ENCODE peak calls at places on chromosome 12, in ten cellular contexts. H is activated CD8-positive, alpha-beta memory T cell treated with anti-CD3 and anti-CD28 coated beads, Interleukin-2, amount 50 U/mL, for 4 hours; G is NCI-H460; O is activated CD4-positive, CD25-positive, alpha-beta regulatory T cell treated with anti-CD3 and anti-CD28 coated beads, Interleukin-2, amount 50 U/mL, for 16 hours; Y is GM23338; X is NCI-H146; I is Karpas-422; B is activated T-helper 1 cell treated with anti-CD3 and anti-CD28 coated beads, Interleukin-12 subunit alpha, Interleukin-12 subunit beta, Interleukin-2, Interleukin-4 antibody, amounts not matched to agents 30 ng/mL and 10 ng/mL and 1 ng/mL, durations not matched to agents 14 hours and 24 hours and 36 hours; N is caudate nucleus; M is cardiac fibroblast. L is an unnamed sample.

GRCh38 chr12:31585271-31585670 is 5.7 kb downstream of the DENND5B start:
- DNase-seq in B (no peak), O (no peak), M (peak; percentile 70), Y (no peak), X (no peak), I (no peak), G (no peak), H (no peak), N (no peak), L (peak; percentile 33)

GRCh38 chr12:66190519-66191406 is 1.7 kb downstream of the IRAK3 start:
- DNase-seq in X (no peak), H (no peak), I (peak; percentile 38), O (no peak), B (no peak), Y (no peak), G (no peak), M (peak; percentile 53), N (no peak), L (no peak)

GRCh38 chr12:56261503-56262230 is 3.5 kb upstream of the ANKRD52 start:
- DNase-seq in N (no peak), H (no peak), O (no peak), M (peak; percentile 82), G (peak; percentile 83), X (no peak), Y (no peak), B (no peak), I (no peak), L (peak; percentile 85)

GRCh38 chr12:44930972-44931600 is 55.0 kb upstream of the NELL2 start:
- DNase-seq in I (peak; percentile 94), X (peak; percentile 58), N (no peak), B (no peak), H (no peak), G (peak; percentile 65), O (no peak), M (peak; percentile 80), Y (peak; percentile 95), L (peak; percentile 53)

GRCh38 chr12:1189163-1189562 is 198.1 kb downstream of the ERC1 start:
- DNase-seq in B (no peak), H (no peak), Y (no peak), M (no peak), G (no peak), I (no peak), N (no peak), O (no peak), X (no peak), L (no peak)

GRCh38 chr12:59595557-59596231 is at the start of gene SLC16A7:
- DNase-seq in Y (peak; percentile 78), N (peak; percentile 81), X (peak; percentile 96), O (peak; percentile 61), H (peak; percentile 81), I (peak; percentile 95), B (peak; percentile 67), G (peak; percentile 78), M (peak; percentile 88), L (peak; percentile 22)

GRCh38 chr12:132465269-132466190 is 24.4 kb upstream of the FBRSL1 start:
- DNase-seq in G (no peak), Y (no peak), N (no peak), X (no peak), B (no peak), M (no peak), O (no peak), I (peak; percentile 37), H (no peak), L (no peak)

GRCh38 chr12:103933237-103933636 is 3.0 kb downstream of the HSP90B1 start:
- DNase-seq in B (no peak), O (no peak), X (no peak), G (no peak), H (no peak), Y (peak; percentile 23), N (no peak), I (no peak), M (no peak), L (no peak)

GRCh38 chr12:7905071-7905470 is 30.9 kb downstream of the SLC2A3 start:
- DNase-seq in B (no peak), I (no peak), H (no peak), Y (no peak), N (no peak), G (no peak), O (no peak), X (peak; percentile 11), M (peak; percentile 47), L (no peak)

GRCh38 chr12:67306712-67307111 is 37.6 kb downstream of the CAND1 start:
- DNase-seq in I (no peak), G (no peak), Y (no peak), N (no peak), M (no peak), B (no peak), X (no peak), H (no peak), O (no peak), L (no peak)

GRCh38 chr12:114221976-114222630 is 183.8 kb downstream of the TBX5 start:
- DNase-seq in Y (peak; percentile 55), M (no peak), H (no peak), N (no peak), X (no peak), B (no peak), O (no peak), G (no peak), I (no peak), L (no peak)

GRCh38 chr12:82479511-82479910 is 121.2 kb downstream of the METTL25 start:
- DNase-seq in I (no peak), N (no peak), M (peak; percentile 58), O (no peak), X (no peak), B (no peak), H (no peak), G (no peak), Y (peak; percentile 41), L (no peak)

GRCh38 chr12:93944196-93944595 is 204.2 kb upstream of the PLXNC1 start:
- DNase-seq in I (no peak), N (no peak), O (no peak), Y (no peak), G (no peak), B (no peak), H (no peak), X (no peak), M (peak; percentile 7), L (no peak)

GRCh38 chr12:93766371-93766770 is 89.2 kb downstream of the CRADD start:
- DNase-seq in X (no peak), M (no peak), G (no peak), O (no peak), Y (no peak), H (no peak), B (no peak), I (no peak), N (no peak), L (no peak)

GRCh38 chr12:28290262-28290661 is 100.0 kb downstream of the CCDC91 start:
- DNase-seq in X (no peak), G (no peak), I (no peak), N (no peak), B (no peak), H (no peak), Y (no peak), M (no peak), O (no peak), L (peak; percentile 3)

L was measured in A549.